ENCODE peak calls at places on chromosome 2, in eight cellular contexts. One of them, this sample, is unnamed.

GRCh38 chr2:226652983-226653765 is 146.4 kb downstream of the IRS1 start:
- DNase-seq in breast epithelium: no peak
- DNase-seq in CD8-positive, alpha-beta T cell: no peak
- DNase-seq in endothelial cell of umbilical vein: no peak
- DNase-seq in cardiac muscle cell: peak; percentile 61
- DNase-seq in IMR-90: peak; percentile 42
- DNase-seq in HCT116: no peak
- DNase-seq in upper lobe of left lung: no peak
- DNase-seq in this sample: no peak

GRCh38 chr2:84856785-84857184 is 24.1 kb downstream of the TRABD2A start:
- DNase-seq in breast epithelium: no peak
- DNase-seq in IMR-90: no peak
- DNase-seq in HCT116: no peak
- DNase-seq in cardiac muscle cell: no peak
- DNase-seq in endothelial cell of umbilical vein: no peak
- DNase-seq in upper lobe of left lung: no peak
- DNase-seq in CD8-positive, alpha-beta T cell: no peak
- DNase-seq in this sample: no peak

GRCh38 chr2:173221937-173222594 is 132.6 kb upstream of the CDCA7 start:
- DNase-seq in upper lobe of left lung: no peak
- DNase-seq in CD8-positive, alpha-beta T cell: no peak
- DNase-seq in HCT116: no peak
- DNase-seq in endothelial cell of umbilical vein: no peak
- DNase-seq in cardiac muscle cell: no peak
- DNase-seq in breast epithelium: no peak
- DNase-seq in IMR-90: peak; percentile 19
- DNase-seq in this sample: no peak

GRCh38 chr2:29462293-29462692 is 347.1 kb downstream of the CLIP4 start:
- DNase-seq in endothelial cell of umbilical vein: no peak
- DNase-seq in IMR-90: peak; percentile 68
- DNase-seq in upper lobe of left lung: no peak
- DNase-seq in CD8-positive, alpha-beta T cell: no peak
- DNase-seq in HCT116: no peak
- DNase-seq in cardiac muscle cell: peak; percentile 14
- DNase-seq in breast epithelium: no peak
- DNase-seq in this sample: no peak

GRCh38 chr2:27071990-27072830 is 756 bp upstream of the OST4 start:
- DNase-seq in upper lobe of left lung: no peak
- DNase-seq in cardiac muscle cell: peak; percentile 97
- DNase-seq in HCT116: no peak
- DNase-seq in CD8-positive, alpha-beta T cell: no peak
- DNase-seq in breast epithelium: no peak
- DNase-seq in endothelial cell of umbilical vein: peak; percentile 32
- DNase-seq in IMR-90: peak; percentile 70
- DNase-seq in this sample: no peak

GRCh38 chr2:134408386-134408785 is 154.5 kb downstream of the MGAT5 start:
- DNase-seq in endothelial cell of umbilical vein: no peak
- DNase-seq in upper lobe of left lung: no peak
- DNase-seq in breast epithelium: no peak
- DNase-seq in HCT116: no peak
- DNase-seq in IMR-90: peak; percentile 81
- DNase-seq in CD8-positive, alpha-beta T cell: no peak
- DNase-seq in cardiac muscle cell: no peak
- DNase-seq in this sample: no peak

GRCh38 chr2:227816507-227817274 is 3.0 kb downstream of the CCL20 start:
- DNase-seq in HCT116: no peak
- DNase-seq in IMR-90: peak; percentile 27
- DNase-seq in endothelial cell of umbilical vein: no peak
- DNase-seq in CD8-positive, alpha-beta T cell: no peak
- DNase-seq in cardiac muscle cell: peak; percentile 79
- DNase-seq in upper lobe of left lung: no peak
- DNase-seq in breast epithelium: no peak
- DNase-seq in this sample: no peak

GRCh38 chr2:128689971-128690370 is 371.3 kb upstream of the HS6ST1 start:
- DNase-seq in endothelial cell of umbilical vein: no peak
- DNase-seq in cardiac muscle cell: no peak
- DNase-seq in IMR-90: no peak
- DNase-seq in CD8-positive, alpha-beta T cell: no peak
- DNase-seq in HCT116: no peak
- DNase-seq in upper lobe of left lung: no peak
- DNase-seq in breast epithelium: no peak
- DNase-seq in this sample: no peak

GRCh38 chr2:30932850-30933249 is 125.6 kb upstream of the CAPN13 start:
- DNase-seq in endothelial cell of umbilical vein: no peak
- DNase-seq in CD8-positive, alpha-beta T cell: no peak
- DNase-seq in upper lobe of left lung: no peak
- DNase-seq in HCT116: no peak
- DNase-seq in IMR-90: no peak
- DNase-seq in breast epithelium: no peak
- DNase-seq in cardiac muscle cell: no peak
- DNase-seq in this sample: no peak

GRCh38 chr2:100008960-100009359 is 133.4 kb downstream of the AFF3 start:
- DNase-seq in endothelial cell of umbilical vein: no peak
- DNase-seq in upper lobe of left lung: no peak
- DNase-seq in HCT116: no peak
- DNase-seq in IMR-90: peak; percentile 76
- DNase-seq in breast epithelium: no peak
- DNase-seq in CD8-positive, alpha-beta T cell: no peak
- DNase-seq in cardiac muscle cell: peak; percentile 7
- DNase-seq in this sample: no peak

GRCh38 chr2:238100821-238101771 is 956 bp downstream of the ESPNL start:
- DNase-seq in IMR-90: no peak
- DNase-seq in upper lobe of left lung: peak; percentile 16
- DNase-seq in CD8-positive, alpha-beta T cell: no peak
- DNase-seq in endothelial cell of umbilical vein: no peak
- DNase-seq in HCT116: no peak
- DNase-seq in breast epithelium: no peak
- DNase-seq in cardiac muscle cell: no peak
- DNase-seq in this sample: no peak

GRCh38 chr2:51297488-51297887 is 265.6 kb upstream of the NRXN1 start:
- DNase-seq in endothelial cell of umbilical vein: no peak
- DNase-seq in breast epithelium: no peak
- DNase-seq in HCT116: no peak
- DNase-seq in IMR-90: peak; percentile 44
- DNase-seq in CD8-positive, alpha-beta T cell: no peak
- DNase-seq in upper lobe of left lung: no peak
- DNase-seq in cardiac muscle cell: no peak
- DNase-seq in this sample: no peak

GRCh38 chr2:75146903-75147332 is 52.4 kb downstream of the TACR1 start:
- DNase-seq in upper lobe of left lung: no peak
- DNase-seq in cardiac muscle cell: peak; percentile 82
- DNase-seq in IMR-90: peak; percentile 12
- DNase-seq in CD8-positive, alpha-beta T cell: no peak
- DNase-seq in HCT116: no peak
- DNase-seq in endothelial cell of umbilical vein: peak; percentile 67
- DNase-seq in breast epithelium: no peak
- DNase-seq in this sample: no peak

GRCh38 chr2:237888389-237888788 is 29.0 kb downstream of the RAMP1 start:
- DNase-seq in breast epithelium: no peak
- DNase-seq in CD8-positive, alpha-beta T cell: no peak
- DNase-seq in upper lobe of left lung: no peak
- DNase-seq in endothelial cell of umbilical vein: peak; percentile 67
- DNase-seq in HCT116: no peak
- DNase-seq in IMR-90: peak; percentile 85
- DNase-seq in cardiac muscle cell: peak; percentile 83
- DNase-seq in this sample: no peak

GRCh38 chr2:136057023-136057801 is 60.7 kb downstream of the CXCR4 start:
- DNase-seq in cardiac muscle cell: no peak
- DNase-seq in IMR-90: no peak
- DNase-seq in HCT116: no peak
- DNase-seq in CD8-positive, alpha-beta T cell: no peak
- DNase-seq in endothelial cell of umbilical vein: no peak
- DNase-seq in breast epithelium: no peak
- DNase-seq in upper lobe of left lung: no peak
- DNase-seq in this sample: no peak

GRCh38 chr2:6977786-6978185 is 60.6 kb downstream of the RNF144A start:
- DNase-seq in CD8-positive, alpha-beta T cell: no peak
- DNase-seq in breast epithelium: no peak
- DNase-seq in IMR-90: no peak
- DNase-seq in endothelial cell of umbilical vein: no peak
- DNase-seq in cardiac muscle cell: no peak
- DNase-seq in HCT116: no peak
- DNase-seq in upper lobe of left lung: no peak
- DNase-seq in this sample: no peak

GRCh38 chr2:212692466-212692865 is 153.9 kb upstream of the ERBB4 start:
- DNase-seq in IMR-90: no peak
- DNase-seq in CD8-positive, alpha-beta T cell: no peak
- DNase-seq in endothelial cell of umbilical vein: no peak
- DNase-seq in HCT116: no peak
- DNase-seq in cardiac muscle cell: no peak
- DNase-seq in breast epithelium: no peak
- DNase-seq in upper lobe of left lung: no peak
- DNase-seq in this sample: no peak

GRCh38 chr2:9199716-9200633 is 6.6 kb upstream of the ASAP2 start:
- DNase-seq in IMR-90: peak; percentile 79
- DNase-seq in upper lobe of left lung: no peak
- DNase-seq in cardiac muscle cell: peak; percentile 79
- DNase-seq in endothelial cell of umbilical vein: no peak
- DNase-seq in breast epithelium: no peak
- DNase-seq in HCT116: no peak
- DNase-seq in CD8-positive, alpha-beta T cell: no peak
- DNase-seq in this sample: no peak

GRCh38 chr2:6927186-6927585 is 10.0 kb downstream of the RNF144A start:
- DNase-seq in cardiac muscle cell: no peak
- DNase-seq in IMR-90: no peak
- DNase-seq in CD8-positive, alpha-beta T cell: no peak
- DNase-seq in endothelial cell of umbilical vein: no peak
- DNase-seq in breast epithelium: no peak
- DNase-seq in upper lobe of left lung: no peak
- DNase-seq in HCT116: no peak
- DNase-seq in this sample: no peak

GRCh38 chr2:239731998-239732665 is 293.0 kb downstream of the NDUFA10 start:
- DNase-seq in HCT116: no peak
- DNase-seq in upper lobe of left lung: no peak
- DNase-seq in CD8-positive, alpha-beta T cell: no peak
- DNase-seq in breast epithelium: no peak
- DNase-seq in IMR-90: no peak
- DNase-seq in endothelial cell of umbilical vein: no peak
- DNase-seq in cardiac muscle cell: no peak
- DNase-seq in this sample: peak; percentile 56

GRCh38 chr2:208370881-208371633 is 35.5 kb upstream of the PTH2R start:
- DNase-seq in cardiac muscle cell: peak; percentile 36
- DNase-seq in breast epithelium: no peak
- DNase-seq in endothelial cell of umbilical vein: no peak
- DNase-seq in upper lobe of left lung: no peak
- DNase-seq in IMR-90: peak; percentile 27
- DNase-seq in HCT116: no peak
- DNase-seq in CD8-positive, alpha-beta T cell: no peak
- DNase-seq in this sample: no peak

GRCh38 chr2:118089015-118089800 is 937 bp downstream of the INSIG2 start:
- DNase-seq in IMR-90: peak; percentile 58
- DNase-seq in HCT116: no peak
- DNase-seq in cardiac muscle cell: peak; percentile 73
- DNase-seq in breast epithelium: no peak
- DNase-seq in endothelial cell of umbilical vein: peak; percentile 80
- DNase-seq in upper lobe of left lung: peak; percentile 37
- DNase-seq in CD8-positive, alpha-beta T cell: no peak
- DNase-seq in this sample: no peak

GRCh38 chr2:72175636-72176035 is 28.0 kb upstream of the CYP26B1 start:
- DNase-seq in breast epithelium: no peak
- DNase-seq in CD8-positive, alpha-beta T cell: no peak
- DNase-seq in HCT116: no peak
- DNase-seq in IMR-90: no peak
- DNase-seq in upper lobe of left lung: no peak
- DNase-seq in cardiac muscle cell: no peak
- DNase-seq in endothelial cell of umbilical vein: no peak
- DNase-seq in this sample: no peak
- H3K4me3 ChIP-seq in breast epithelium: no peak overlapping the region
- H3K4me3 ChIP-seq in CD8-positive, alpha-beta T cell: no peak overlapping the region
- H3K4me3 ChIP-seq in HCT116: no peak overlapping the region
- H3K4me3 ChIP-seq in IMR-90: no peak overlapping the region
- H3K4me3 ChIP-seq in upper lobe of left lung: no peak overlapping the region
- H3K4me3 ChIP-seq in cardiac muscle cell: no peak overlapping the region
- H3K4me3 ChIP-seq in endothelial cell of umbilical vein: no peak overlapping the region
- H3K4me3 ChIP-seq in this sample: no peak overlapping the region

DNA sequence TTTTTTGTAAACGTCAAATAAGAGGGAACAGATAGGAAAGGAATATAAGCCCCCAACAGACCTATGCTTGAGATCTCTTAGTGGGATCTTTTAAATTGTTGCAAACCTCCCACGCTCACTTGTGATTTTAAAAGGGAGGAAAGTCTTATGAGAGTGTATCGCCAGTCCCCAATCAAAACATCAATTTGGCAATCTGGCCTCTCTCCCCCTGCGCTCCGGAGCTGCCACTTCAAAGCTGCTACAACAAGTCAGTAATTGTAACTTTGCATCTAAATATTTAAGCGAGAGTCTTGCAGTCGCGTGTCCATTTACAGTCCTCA is 8.5 kb downstream of the PAX3 start:
- DNase-seq in CD8-positive, alpha-beta T cell: no peak
- DNase-seq in IMR-90: no peak
- DNase-seq in upper lobe of left lung: no peak
- DNase-seq in breast epithelium: no peak
- DNase-seq in cardiac muscle cell: no peak
- DNase-seq in HCT116: no peak
- DNase-seq in endothelial cell of umbilical vein: no peak
- DNase-seq in this sample: no peak
- H3K27me3 ChIP-seq in CD8-positive, alpha-beta T cell: peaks cover 6% of the 10 kb centered on the region
- H3K27me3 ChIP-seq in IMR-90: peaks cover 66% of the 10 kb centered on the region
- H3K27me3 ChIP-seq in upper lobe of left lung: peaks cover 8% of the 10 kb centered on the region
- H3K27me3 ChIP-seq in breast epithelium: peaks cover 97% of the 10 kb centered on the region
- H3K27me3 ChIP-seq in cardiac muscle cell: peaks cover 96% of the 10 kb centered on the region
- H3K27me3 ChIP-seq in HCT116: peaks cover 62% of the 10 kb centered on the region
- H3K27me3 ChIP-seq in endothelial cell of umbilical vein: peaks cover 92% of the 10 kb centered on the region
- H3K27me3 ChIP-seq in this sample: peaks cover 19% of the 10 kb centered on the region

GRCh38 chr2:180124273-180124881 is 117.3 kb upstream of the CWC22 start:
- DNase-seq in upper lobe of left lung: no peak
- DNase-seq in endothelial cell of umbilical vein: peak; percentile 54
- DNase-seq in breast epithelium: no peak
- DNase-seq in cardiac muscle cell: peak; percentile 80
- DNase-seq in HCT116: peak; percentile 51
- DNase-seq in CD8-positive, alpha-beta T cell: no peak
- DNase-seq in IMR-90: peak; percentile 67
- DNase-seq in this sample: no peak
- TF ChIP-seq CTCF in upper lobe of left lung: peak; percentile 26
- TF ChIP-seq CTCF in endothelial cell of umbilical vein: peak; percentile 31
- TF ChIP-seq CTCF in breast epithelium: peak; percentile 68
- TF ChIP-seq CTCF in cardiac muscle cell: peak; percentile 55
- TF ChIP-seq CTCF in HCT116: peak; percentile 72
- TF ChIP-seq CTCF in CD8-positive, alpha-beta T cell: peak; percentile 63
- TF ChIP-seq CTCF in IMR-90: peak; percentile 73
- TF ChIP-seq CTCF in this sample: no peak

GRCh38 chr2:147181351-147182029 is 663.3 kb upstream of the ACVR2A start:
- DNase-seq in CD8-positive, alpha-beta T cell: no peak
- DNase-seq in HCT116: no peak
- DNase-seq in breast epithelium: no peak
- DNase-seq in cardiac muscle cell: no peak
- DNase-seq in IMR-90: no peak
- DNase-seq in upper lobe of left lung: no peak
- DNase-seq in endothelial cell of umbilical vein: no peak
- DNase-seq in this sample: no peak
- H3K4me3 ChIP-seq in CD8-positive, alpha-beta T cell: no peak overlapping the region
- H3K4me3 ChIP-seq in HCT116: no peak overlapping the region
- H3K4me3 ChIP-seq in breast epithelium: no peak overlapping the region
- H3K4me3 ChIP-seq in cardiac muscle cell: no peak overlapping the region
- H3K4me3 ChIP-seq in IMR-90: no peak overlapping the region
- H3K4me3 ChIP-seq in upper lobe of left lung: no peak overlapping the region
- H3K4me3 ChIP-seq in endothelial cell of umbilical vein: no peak overlapping the region
- H3K4me3 ChIP-seq in this sample: no peak overlapping the region

GRCh38 chr2:776038-776437 is 98.8 kb upstream of the TMEM18 start:
- DNase-seq in cardiac muscle cell: no peak
- DNase-seq in breast epithelium: no peak
- DNase-seq in upper lobe of left lung: no peak
- DNase-seq in IMR-90: no peak
- DNase-seq in CD8-positive, alpha-beta T cell: no peak
- DNase-seq in HCT116: no peak
- DNase-seq in endothelial cell of umbilical vein: no peak
- DNase-seq in this sample: no peak
- H3K27me3 ChIP-seq in cardiac muscle cell: no peaks in the 10 kb centered on the region
- H3K27me3 ChIP-seq in breast epithelium: no peaks in the 10 kb centered on the region
- H3K27me3 ChIP-seq in upper lobe of left lung: no peaks in the 10 kb centered on the region
- H3K27me3 ChIP-seq in IMR-90: no peaks in the 10 kb centered on the region
- H3K27me3 ChIP-seq in CD8-positive, alpha-beta T cell: no peaks in the 10 kb centered on the region
- H3K27me3 ChIP-seq in HCT116: no peaks in the 10 kb centered on the region
- H3K27me3 ChIP-seq in endothelial cell of umbilical vein: no peaks in the 10 kb centered on the region
- H3K27me3 ChIP-seq in this sample: no peaks in the 10 kb centered on the region